ENCODE peak calls at places on chromosomes 5 and 9, in eight cellular contexts. V, D, G, L, Y, E, X and W are unnamed samples.

GRCh38 chr9:136900988-136901515 is 14.7 kb downstream of the TRAF2 start:
- DNase-seq in V (no peak), D (no peak), G (no peak), L (no peak), Y (no peak), E (no peak), X (no peak), W (no peak)

GRCh38 chr9:136760424-136760823 is 2.4 kb upstream of the LCN8 start:
- DNase-seq in V (no peak), D (no peak), G (no peak), L (no peak), Y (no peak), E (no peak), X (no peak), W (no peak)

GRCh38 chr9:16640649-16641048 is 229.8 kb downstream of the BNC2 start:
- DNase-seq in V (peak), D (no peak), G (no peak), L (peak), Y (no peak), E (peak), X (no peak), W (no peak)

GRCh38 chr9:92752812-92753404 is 11.7 kb downstream of the BICD2 start:
- DNase-seq in V (no peak), D (peak), G (no peak), L (no peak), Y (no peak), E (no peak), X (no peak), W (no peak)

GRCh38 chr9:117970276-117970675 is 266.1 kb downstream of the TLR4 start:
- DNase-seq in V (no peak), D (no peak), G (no peak), L (no peak), Y (no peak), E (no peak), X (no peak), W (no peak)

GRCh38 chr9:122941560-122942234 is 877 bp downstream of the RABGAP1 start:
- DNase-seq in V (no peak), D (no peak), G (no peak), L (peak), Y (no peak), E (peak), X (no peak), W (peak)

GRCh38 chr5:170082701-170083100 is 23.0 kb upstream of the FOXI1 start:
- DNase-seq in V (no peak), D (no peak), G (no peak), L (no peak), Y (no peak), E (no peak), X (no peak), W (no peak)

GRCh38 chr9:95425910-95426551 is 90.7 kb downstream of the PTCH1 start:
- DNase-seq in V (no peak), D (peak), G (no peak), L (peak), Y (no peak), E (peak), X (peak), W (peak)

GRCh38 chr9:12813960-12814876 is 39.4 kb downstream of the LURAP1L start:
- DNase-seq in V (peak), D (peak), G (no peak), L (peak), Y (peak), E (peak), X (no peak), W (peak)

GRCh38 chr9:607417-607816 is 234.1 kb upstream of the DMRT1 start:
- DNase-seq in V (no peak), D (no peak), G (no peak), L (no peak), Y (no peak), E (no peak), X (no peak), W (no peak)

GRCh38 chr5:15798006-15798405 is 298.0 kb downstream of the FBXL7 start:
- DNase-seq in V (no peak), D (no peak), G (no peak), L (peak), Y (no peak), E (no peak), X (no peak), W (no peak)